ENCODE peak calls at places on chromosomes 2 and 18, in four cellular contexts. G, A, X and P are unnamed samples.

GRCh38 chr2:71930073-71930681 is 217.5 kb downstream of the CYP26B1 start:
- DNase-seq in G (no peak), A (no peak), X (peak), P (no peak)

GRCh38 chr18:50009772-50010171 is 185.2 kb downstream of the MYO5B start:
- DNase-seq in G (peak), A (no peak), X (no peak), P (peak)

GRCh38 chr2:241314181-241314932 is 1.1 kb downstream of the HDLBP start:
- DNase-seq in G (peak), A (no peak), X (no peak), P (no peak)

GRCh38 chr2:158755738-158756137 is 39.4 kb upstream of the DAPL1 start:
- DNase-seq in G (no peak), A (no peak), X (no peak), P (no peak)

GRCh38 chr2:237165405-237166276 is 80.0 kb downstream of the COPS8 start:
- DNase-seq in G (peak), A (no peak), X (no peak), P (peak)

GRCh38 chr2:11753886-11754704 is 7.7 kb downstream of the LPIN1 start:
- DNase-seq in G (no peak), A (no peak), X (no peak), P (peak)

GRCh38 chr2:30691948-30692828 is 115.1 kb downstream of the CAPN13 start:
- DNase-seq in G (no peak), A (no peak), X (no peak), P (no peak)

GRCh38 chr18:36378194-36378593 is 80.7 kb downstream of the FHOD3 start:
- DNase-seq in G (no peak), A (no peak), X (no peak), P (no peak)

GRCh38 chr2:25982273-25982967 is at the start of gene KIF3C:
- DNase-seq in G (peak), A (no peak), X (no peak), P (peak)

GRCh38 chr2:236169151-236169721 is 1.1 kb upstream of the GBX2 start:
- DNase-seq in G (no peak), A (no peak), X (no peak), P (no peak)

GRCh38 chr2:45438872-45439665 is 172.0 kb downstream of the SRBD1 start:
- DNase-seq in G (no peak), A (no peak), X (no peak), P (no peak)

GRCh38 chr2:211228559-211228958 is 672.2 kb downstream of the CPS1 start:
- DNase-seq in G (no peak), A (no peak), X (no peak), P (no peak)

GRCh38 chr2:207835805-207836204 is 66.1 kb upstream of the FZD5 start:
- DNase-seq in G (peak), A (no peak), X (no peak), P (no peak)

GRCh38 chr2:148880636-148881035 is 5.6 kb downstream of the KIF5C start:
- DNase-seq in G (no peak), A (no peak), X (no peak), P (no peak)

GRCh38 chr2:150697596-150697995 is 210.1 kb upstream of the RND3 start:
- DNase-seq in G (no peak), A (no peak), X (no peak), P (no peak)

GRCh38 chr2:6957910-6958615 is 40.9 kb downstream of the RNF144A start:
- DNase-seq in G (no peak), A (no peak), X (no peak), P (no peak)

GRCh38 chr2:154908312-154908711 is 209.8 kb downstream of the KCNJ3 start:
- DNase-seq in G (no peak), A (no peak), X (no peak), P (no peak)

GRCh38 chr2:223549215-223549614 is 52.9 kb downstream of the SCG2 start:
- DNase-seq in G (peak), A (no peak), X (peak), P (peak)

GRCh38 chr2:24360963-24361330 is 611 bp upstream of the ITSN2 start:
- DNase-seq in G (no peak), A (no peak), X (no peak), P (no peak)

GRCh38 chr2:191318729-191319078 is 73.5 kb downstream of the MYO1B start:
- DNase-seq in G (peak), A (no peak), X (peak), P (no peak)

GRCh38 chr18:55334875-55335274 is 253.1 kb downstream of the TCF4 start:
- DNase-seq in G (no peak), A (no peak), X (no peak), P (no peak)

GRCh38 chr2:231545105-231545902 is 15.1 kb upstream of the NMUR1 start:
- DNase-seq in G (no peak), A (no peak), X (no peak), P (no peak)

GRCh38 chr2:228688007-228688645 is 506.6 kb upstream of the SPHKAP start:
- DNase-seq in G (peak), A (no peak), X (no peak), P (no peak)

GRCh38 chr2:105804266-105804665 is 59.6 kb downstream of the NCK2 start:
- DNase-seq in G (no peak), A (no peak), X (no peak), P (no peak)

GRCh38 chr2:40131061-40131704 is 320.7 kb downstream of the SLC8A1 start:
- DNase-seq in G (no peak), A (no peak), X (no peak), P (no peak)

GRCh38 chr2:59888015-59888414 is 665.4 kb downstream of the BCL11A start:
- DNase-seq in G (no peak), A (no peak), X (no peak), P (no peak)

GRCh38 chr2:129713337-129713736 is 266.1 kb upstream of the RAB6C start:
- DNase-seq in G (no peak), A (no peak), X (no peak), P (no peak)

GRCh38 chr2:72979896-72980295 is 62.6 kb downstream of the EMX1 start:
- DNase-seq in G (no peak), A (no peak), X (no peak), P (no peak)

GRCh38 chr2:158189526-158189925 is 87.8 kb downstream of the UPP2 start:
- DNase-seq in G (peak), A (no peak), X (no peak), P (no peak)

GRCh38 chr2:143282684-143283083 is 153.5 kb downstream of the ARHGAP15 start:
- DNase-seq in G (no peak), A (no peak), X (no peak), P (no peak)

GRCh38 chr2:228646061-228646460 is 464.6 kb upstream of the SPHKAP start:
- DNase-seq in G (no peak), A (no peak), X (peak), P (no peak)

GRCh38 chr18:70290482-70291294 is 1.8 kb downstream of the SOCS6 start:
- DNase-seq in G (no peak), A (no peak), X (no peak), P (no peak)

GRCh38 chr2:2919574-2920365 is 457.8 kb downstream of the EIPR1 start:
- DNase-seq in G (no peak), A (no peak), X (no peak), P (no peak)

GRCh38 chr2:48221846-48222516 is 308.0 kb upstream of the STON1 start:
- DNase-seq in G (peak), A (no peak), X (no peak), P (no peak)